ENCODE peak calls at places on chromosomes 1 and 21, in nine cellular contexts. K is pancreas, A is right atrium auricular region, J is cardiac muscle cell, S is esophagus squamous epithelium, Q is thoracic aorta, W is body of pancreas, N is stomach, I is K562. R is an unnamed sample.

GRCh38 chr1:9233241-9233941 is 1.2 kb upstream of the H6PD start:
- DNase-seq in K (peak; percentile 65), A (peak; percentile 96), J (no peak), S (no peak), Q (peak; percentile 81), W (peak; percentile 65), N (peak; percentile 70), I (no peak), R (peak; percentile 55)

GRCh38 chr1:180218806-180219765 is 11.0 kb upstream of the LHX4 start:
- DNase-seq in K (no peak), A (no peak), J (no peak), S (no peak), Q (no peak), W (no peak), N (no peak), I (no peak), R (no peak)

GRCh38 chr1:113871597-113872113 is at the start of gene PTPN22:
- DNase-seq in K (no peak), A (no peak), J (no peak), S (no peak), Q (no peak), W (peak; percentile 23), N (peak; percentile 50), I (no peak), R (peak; percentile 18)

GRCh38 chr1:222048030-222048632 is 306.2 kb upstream of the DUSP10 start:
- DNase-seq in K (no peak), A (no peak), J (no peak), S (no peak), Q (no peak), W (no peak), N (no peak), I (no peak), R (no peak)

GRCh38 chr1:156801409-156802121 is 15.1 kb downstream of the SH2D2A start:
- DNase-seq in K (no peak), A (no peak), J (peak; percentile 59), S (no peak), Q (no peak), W (peak; percentile 13), N (no peak), I (no peak), R (no peak)

GRCh38 chr1:45304311-45305081 is 22.2 kb upstream of the HPDL start:
- DNase-seq in K (peak; percentile 61), A (peak; percentile 56), J (peak; percentile 28), S (no peak), Q (no peak), W (peak; percentile 64), N (peak; percentile 47), I (peak; percentile 50), R (peak; percentile 70)

GRCh38 chr1:179313004-179313403 is 19.4 kb downstream of the SOAT1 start:
- DNase-seq in K (no peak), A (no peak), J (no peak), S (no peak), Q (no peak), W (no peak), N (peak; percentile 48), I (no peak), R (peak; percentile 22)

GRCh38 chr1:211735208-211736170 is 60.1 kb upstream of the NEK2 start:
- DNase-seq in K (peak; percentile 36), A (peak; percentile 62), J (no peak), S (no peak), Q (no peak), W (peak; percentile 26), N (no peak), I (peak; percentile 66), R (peak; percentile 89)

GRCh38 chr1:211468595-211468994 is 23.4 kb downstream of the RD3 start:
- DNase-seq in K (no peak), A (no peak), J (no peak), S (no peak), Q (no peak), W (peak; percentile 21), N (no peak), I (no peak), R (peak; percentile 28)

GRCh38 chr1:31705080-31705866 is 1.5 kb upstream of the COL16A1 start:
- DNase-seq in K (no peak), A (peak; percentile 72), J (peak; percentile 51), S (no peak), Q (peak; percentile 30), W (peak; percentile 48), N (peak; percentile 60), I (peak; percentile 92), R (peak; percentile 34)

GRCh38 chr21:34889287-34889536 is 159.9 kb downstream of the RUNX1 start:
- DNase-seq in K (no peak), A (peak; percentile 67), J (peak; percentile 44), S (no peak), Q (no peak), W (no peak), N (peak; percentile 57), I (no peak), R (no peak)

DNA sequence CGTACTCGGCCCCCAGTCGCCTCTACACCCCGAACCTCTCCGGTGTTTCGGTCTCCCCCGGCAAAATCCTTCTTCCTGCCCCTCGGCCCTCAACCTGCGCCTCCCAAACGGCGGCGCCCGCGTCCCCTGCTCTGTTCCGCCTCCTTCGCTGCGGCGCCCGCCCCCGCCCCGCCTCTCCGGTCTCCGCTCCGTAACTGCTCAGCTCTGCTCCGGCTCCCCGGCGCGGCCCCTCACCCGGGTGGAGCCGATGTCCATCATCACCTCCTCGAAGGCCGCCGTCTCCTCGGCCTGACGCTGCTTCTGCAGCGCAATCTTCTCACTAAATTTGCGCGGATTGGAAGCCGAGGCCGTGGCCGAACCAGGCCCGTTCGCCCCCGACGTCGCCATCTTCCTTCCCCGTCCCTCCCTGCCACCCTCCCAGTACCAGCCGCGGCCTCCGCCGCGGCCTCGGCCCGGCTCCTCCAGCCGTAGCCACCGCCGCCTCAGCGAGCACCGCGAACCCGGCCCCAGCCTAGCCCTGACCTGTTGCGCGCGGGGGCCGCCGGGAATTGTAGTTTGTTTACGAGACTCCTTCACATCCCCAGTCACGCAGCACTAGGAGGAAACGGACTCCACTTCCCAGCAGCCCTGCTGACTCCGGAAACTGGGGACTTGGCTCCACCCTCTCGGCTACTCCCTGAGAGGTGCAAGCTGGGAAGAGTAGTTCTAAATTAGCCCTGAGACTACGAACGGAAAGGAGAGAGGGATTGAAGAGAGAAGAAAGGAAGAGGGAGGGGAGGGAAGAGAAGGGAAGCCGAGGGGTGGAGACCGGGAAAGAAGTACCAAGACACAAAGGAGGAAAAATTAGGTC is at the start of gene CRTC2:
- DNase-seq in K (peak; percentile 97), A (peak; percentile 99), J (peak; percentile 99), S (peak; percentile 95), Q (peak; percentile 99), W (peak; percentile 99), N (peak; percentile 99), I (peak; percentile 96), R (peak; percentile 100)
- TF ChIP-seq CTCF in K (no peak), A (no peak), J (no peak), S (peak; percentile 16), Q (no peak), W (no peak), N (no peak), I (no peak), R (no peak)

GRCh38 chr1:208201241-208201640 is 42.9 kb downstream of the PLXNA2 start:
- DNase-seq in K (no peak), A (peak; percentile 84), J (no peak), S (no peak), Q (peak; percentile 48), W (peak; percentile 74), N (peak; percentile 71), I (peak; percentile 63), R (no peak)

GRCh38 chr1:208204779-208205178 is 39.4 kb downstream of the PLXNA2 start:
- DNase-seq in K (no peak), A (no peak), J (no peak), S (no peak), Q (no peak), W (no peak), N (no peak), I (no peak), R (no peak)

GRCh38 chr1:208203848-208204609 is 40.2 kb downstream of the PLXNA2 start:
- DNase-seq in K (no peak), A (no peak), J (no peak), S (no peak), Q (no peak), W (no peak), N (no peak), I (no peak), R (no peak)

GRCh38 chr1:208202333-208202987 is 41.7 kb downstream of the PLXNA2 start:
- DNase-seq in K (no peak), A (no peak), J (no peak), S (no peak), Q (no peak), W (no peak), N (no peak), I (no peak), R (no peak)

GRCh38 chr1:208203127-208203847 is 40.9 kb downstream of the PLXNA2 start:
- DNase-seq in K (peak; percentile 66), A (no peak), J (no peak), S (no peak), Q (no peak), W (peak; percentile 73), N (peak; percentile 81), I (no peak), R (peak; percentile 73)
- H3K4me1 ChIP-seq in K (peaks cover 33% of the 10 kb centered on the region), A (peaks cover 79% of the 10 kb centered on the region), J (peaks cover 10% of the 10 kb centered on the region), S (peaks cover 69% of the 10 kb centered on the region), Q (peaks cover 75% of the 10 kb centered on the region), W (peaks cover 78% of the 10 kb centered on the region), N (peaks cover 71% of the 10 kb centered on the region), I (no peaks in the 10 kb centered on the region), R (peaks cover 77% of the 10 kb centered on the region)

DNA sequence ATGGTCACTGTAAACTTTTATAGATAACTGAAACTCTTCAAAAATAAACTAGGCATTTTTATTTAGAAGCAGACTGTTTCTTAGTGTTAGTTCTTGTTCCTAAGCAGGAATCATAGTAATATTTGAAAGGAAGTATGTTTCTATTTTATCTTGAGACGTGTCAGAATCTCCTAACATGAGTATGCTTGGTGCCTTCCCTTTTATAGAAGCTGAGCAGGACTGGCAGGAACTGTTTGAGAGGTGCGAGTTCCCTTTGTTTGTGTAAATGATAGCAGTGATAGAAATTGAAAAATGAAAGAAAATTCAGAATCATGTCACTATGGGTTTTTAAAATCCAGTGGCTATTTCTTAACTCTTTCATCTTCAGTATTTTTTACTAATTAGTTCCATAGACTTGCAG is 56.9 kb downstream of the LRRC8D start:
- DNase-seq in K (no peak), A (no peak), J (no peak), S (no peak), Q (no peak), W (no peak), N (no peak), I (no peak), R (no peak)
- H3K27ac ChIP-seq in K (no peak overlapping the region), A (no peak overlapping the region), J (no peak overlapping the region), S (no peak overlapping the region), Q (no peak overlapping the region), W (no peak overlapping the region), N (no peak overlapping the region), I (peak overlapping the region; percentile 19), R (no peak overlapping the region)

DNA sequence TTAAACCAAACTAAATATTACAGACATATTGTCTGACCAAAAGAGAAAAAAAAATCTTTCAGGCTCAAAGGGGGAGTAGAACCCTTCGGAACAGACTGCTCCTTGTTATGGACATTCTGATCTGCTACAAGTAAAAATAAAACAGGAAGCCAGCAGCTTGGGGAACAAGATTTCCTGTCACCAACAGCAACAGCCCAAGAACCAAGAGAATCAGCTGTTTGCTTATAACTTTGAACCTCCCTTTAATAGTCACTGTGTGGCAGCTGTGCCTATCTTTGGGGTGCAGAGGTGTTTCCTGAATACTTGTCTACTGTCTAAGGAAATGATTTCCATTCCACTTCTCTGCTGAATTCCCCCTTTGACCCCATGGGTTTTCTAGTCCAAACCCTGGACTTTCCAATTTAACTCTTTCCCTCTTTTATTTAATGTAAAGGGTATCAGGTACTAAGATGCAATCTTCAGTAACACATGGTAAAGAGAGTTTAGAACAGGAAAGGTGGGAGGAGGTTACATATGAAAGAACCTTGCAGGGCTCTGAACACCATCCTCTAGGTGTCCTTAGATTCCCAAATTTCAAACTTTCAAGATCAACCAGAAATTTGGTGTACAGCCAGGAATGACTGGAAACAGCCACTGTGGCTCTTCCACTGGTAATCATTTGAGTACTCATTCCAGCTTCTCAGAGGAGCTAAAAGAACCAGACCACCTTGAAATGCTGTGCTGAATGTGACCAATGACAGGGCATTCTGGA is 38.7 kb downstream of the GPR3 start:
- DNase-seq in K (no peak), A (no peak), J (no peak), S (no peak), Q (no peak), W (no peak), N (no peak), I (peak; percentile 24), R (no peak)
- TF ChIP-seq CTCF in K (no peak), A (no peak), J (no peak), S (no peak), Q (no peak), W (no peak), N (no peak), I (no peak), R (peak; percentile 14)